ENCODE peak calls at places on chromosome 14, in seven cellular contexts. U, T, F, W, O, X and J are unnamed samples.

GRCh38 chr14:79093542-79093941 is 923.4 kb downstream of the NRXN3 start:
- DNase-seq in F (no peak), T (peak), W (no peak), X (no peak), U (no peak), O (no peak), J (no peak)

GRCh38 chr14:81450100-81450531 is 50.0 kb upstream of the STON2 start:
- DNase-seq in T (no peak), U (no peak), O (no peak), F (no peak), X (no peak), W (no peak), J (peak)

GRCh38 chr14:70188608-70189540 is at the start of gene SLC8A3:
- DNase-seq in O (no peak), T (peak), U (no peak), W (peak), X (peak), F (peak), J (peak)

GRCh38 chr14:36941783-36942521 is 230.5 kb downstream of the SLC25A21 start:
- DNase-seq in W (peak), O (peak), U (peak), T (peak), F (peak), X (peak), J (peak)

GRCh38 chr14:106436310-106436905 is 910.0 kb downstream of the TMEM121 start:
- DNase-seq in X (no peak), O (no peak), W (no peak), U (peak), T (no peak), F (peak), J (no peak)

GRCh38 chr14:90777830-90778467 is 38.3 kb downstream of the TTC7B start:
- DNase-seq in T (no peak), X (no peak), U (no peak), W (no peak), O (no peak), F (no peak), J (no peak)

GRCh38 chr14:58815781-58816297 is 178.1 kb downstream of the DACT1 start:
- DNase-seq in W (no peak), F (no peak), T (peak), X (no peak), U (no peak), O (no peak), J (no peak)

GRCh38 chr14:102924632-102925588 is 2.4 kb downstream of the AMN start:
- DNase-seq in U (no peak), F (no peak), X (no peak), W (no peak), O (no peak), T (no peak), J (no peak)

GRCh38 chr14:54844479-54844878 is 58.1 kb downstream of the GCH1 start:
- DNase-seq in F (no peak), O (no peak), U (no peak), T (no peak), X (peak), W (no peak), J (no peak)

GRCh38 chr14:67892466-67893120 is 73.0 kb downstream of the RAD51B start:
- DNase-seq in U (no peak), T (no peak), W (no peak), O (no peak), F (no peak), X (peak), J (no peak)

GRCh38 chr14:95953111-95953724 is 76.6 kb downstream of the TUNAR start:
- DNase-seq in F (no peak), X (peak), T (no peak), W (no peak), U (peak), O (no peak), J (peak)

GRCh38 chr14:38150075-38150474 is 57.6 kb upstream of the SSTR1 start:
- DNase-seq in O (no peak), T (no peak), U (no peak), F (no peak), W (no peak), X (no peak), J (peak)

GRCh38 chr14:74368026-74368425 is 19.8 kb downstream of the VRTN start:
- DNase-seq in T (no peak), O (no peak), F (no peak), W (no peak), U (no peak), X (no peak), J (no peak)

GRCh38 chr14:92726135-92726932 is 22.1 kb downstream of the LGMN start:
- DNase-seq in U (no peak), X (peak), W (peak), O (peak), F (peak), T (no peak), J (peak)

GRCh38 chr14:104168603-104169002 is 30.2 kb downstream of the KIF26A start:
- DNase-seq in O (no peak), T (peak), W (no peak), U (no peak), F (no peak), X (no peak), J (no peak)

GRCh38 chr14:104171948-104172347 is 33.6 kb downstream of the KIF26A start:
- DNase-seq in U (no peak), X (no peak), T (no peak), O (no peak), F (no peak), W (peak), J (no peak)

GRCh38 chr14:104169005-104169764 is 30.8 kb downstream of the KIF26A start:
- DNase-seq in T (no peak), U (no peak), W (no peak), X (no peak), O (no peak), F (no peak), J (no peak)

GRCh38 chr14:104171029-104171697 is 32.8 kb downstream of the KIF26A start:
- DNase-seq in X (peak), T (no peak), W (peak), O (peak), F (no peak), U (no peak), J (no peak)

DNA sequence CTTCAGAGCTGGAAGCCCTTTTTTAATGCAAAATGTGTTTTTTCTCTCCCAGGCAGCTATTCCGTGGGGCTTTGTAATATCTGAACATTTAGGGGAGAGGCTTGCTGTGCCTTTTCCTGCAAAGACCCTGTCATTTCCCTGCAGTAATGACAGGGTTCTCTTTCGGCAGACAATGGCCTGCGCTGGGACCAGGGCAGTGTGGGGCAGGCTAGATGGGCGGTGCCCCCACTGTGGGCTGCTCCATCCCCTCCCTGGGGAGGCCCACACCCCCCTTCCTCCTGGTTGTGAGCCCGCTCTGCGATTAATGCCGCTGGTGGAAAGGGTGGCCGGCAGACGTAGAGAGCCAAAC is 31.4 kb downstream of the KIF26A start:
- DNase-seq in W (no peak), U (no peak), T (no peak), F (no peak), O (no peak), X (no peak), J (no peak)
- H3K4me2 ChIP-seq in W (no peak), U (no peak), T (no peak), F (no peak), O (no peak), X (no peak), J (no peak)

DNA sequence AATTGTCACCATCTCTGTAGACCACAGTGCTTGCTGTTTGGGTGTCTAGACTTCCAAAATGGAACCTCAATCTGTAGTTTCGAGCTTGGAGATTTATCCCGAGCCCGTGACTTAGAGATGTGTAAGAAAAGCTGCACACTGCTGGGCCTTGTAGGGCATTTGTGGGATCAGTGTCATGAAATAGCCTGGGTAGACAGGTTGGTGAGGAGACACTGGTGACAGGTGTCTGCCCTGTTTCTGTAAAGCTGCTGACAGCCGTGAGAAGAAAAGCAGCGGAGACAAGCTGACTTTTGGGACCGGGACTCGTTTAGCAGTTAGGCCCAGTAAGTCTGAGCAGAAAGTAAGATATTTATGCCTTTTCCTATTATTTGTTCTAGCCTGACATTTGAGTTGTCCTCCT is 95.9 kb downstream of the DAD1 start:
- DNase-seq in U (no peak), T (no peak), X (no peak), W (no peak), F (no peak), O (no peak), J (no peak)
- H3K4me2 ChIP-seq in U (peak), T (no peak), X (no peak), W (no peak), F (no peak), O (no peak), J (no peak)

GRCh38 chr14:94158239-94158888 is 15.8 kb upstream of the PPP4R4 start:
- DNase-seq in W (peak), T (no peak), U (no peak), X (no peak), O (no peak), F (no peak), J (no peak)
- H3K4me2 ChIP-seq in W (no peak), T (no peak), U (no peak), X (no peak), O (no peak), F (no peak), J (no peak)

DNA sequence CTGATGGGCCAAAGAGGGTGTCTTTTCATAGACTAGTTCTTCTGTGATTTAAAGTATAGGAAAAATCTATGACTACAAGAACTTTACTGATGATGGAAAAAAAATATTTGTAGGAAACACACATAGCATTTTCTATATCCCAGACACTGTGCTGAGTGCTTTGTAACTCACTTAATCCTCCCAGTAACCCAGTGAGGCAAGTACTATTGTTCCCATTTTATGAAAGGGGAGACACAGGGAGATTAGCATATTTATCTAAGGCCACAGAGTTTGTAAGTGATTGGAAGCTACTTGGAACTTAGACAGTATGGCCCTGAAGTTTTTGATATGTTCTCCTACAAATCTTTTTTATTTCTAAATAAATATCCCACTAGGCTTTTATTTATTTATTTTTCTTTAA is 19.9 kb downstream of the PRPF39 start:
- DNase-seq in X (no peak), O (no peak), U (no peak), T (no peak), F (no peak), W (no peak), J (no peak)
- H3K4me2 ChIP-seq in X (no peak), O (no peak), U (no peak), T (no peak), F (no peak), W (no peak), J (no peak)

DNA sequence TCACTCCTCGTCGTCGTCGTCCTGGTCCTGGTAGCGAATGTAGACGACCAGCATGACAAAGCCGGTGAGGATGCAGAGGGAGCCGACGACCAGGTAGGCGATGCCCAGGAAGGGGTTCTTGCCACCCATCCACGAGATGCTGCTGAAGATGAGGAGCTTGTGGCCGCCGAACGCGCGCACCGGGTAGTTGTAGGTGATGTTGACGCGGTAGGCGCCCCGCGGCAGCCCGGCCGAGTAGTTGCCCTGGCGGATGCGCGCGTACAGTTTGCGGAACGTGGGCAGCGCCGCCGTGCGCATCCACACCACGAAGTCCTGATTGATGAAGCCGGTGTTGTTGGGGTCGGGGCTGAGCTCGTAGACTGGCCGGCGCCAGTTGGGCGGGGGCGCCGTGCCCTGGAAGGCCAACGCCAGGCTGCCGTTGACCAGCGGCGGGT is 1.0 kb downstream of the TMEM30B start:
- DNase-seq in F (no peak), U (no peak), W (no peak), X (no peak), O (peak), T (peak), J (no peak)
- H3K4me2 ChIP-seq in F (peak), U (no peak), W (peak), X (peak), O (peak), T (no peak), J (peak)

GRCh38 chr14:100533647-100534485 is 53.4 kb downstream of the BEGAIN start:
- DNase-seq in X (no peak), U (no peak), W (no peak), T (peak), F (no peak), O (no peak), J (peak)
- H3K4me2 ChIP-seq in X (no peak), U (no peak), W (peak), T (no peak), F (no peak), O (no peak), J (no peak)

DNA sequence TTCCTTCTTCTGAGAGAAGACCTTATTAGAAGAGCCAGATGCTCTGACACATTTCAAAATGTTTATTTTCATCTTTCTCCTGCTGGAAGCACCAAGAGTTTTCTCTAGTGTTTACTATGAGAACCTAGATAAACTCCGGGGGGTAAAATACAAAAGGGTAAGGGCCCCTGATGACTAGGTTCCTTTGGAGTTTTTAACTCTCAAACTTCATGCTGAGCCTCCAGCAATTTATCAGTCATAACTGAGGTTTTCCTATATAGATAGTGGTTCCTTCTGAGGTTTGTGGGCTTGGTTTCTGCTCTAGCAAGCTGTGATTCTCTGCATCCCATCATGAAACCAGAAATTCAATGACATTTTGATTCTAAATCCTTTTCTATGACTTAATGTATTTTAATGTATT is 210.9 kb downstream of the LRFN5 start:
- DNase-seq in T (no peak), W (no peak), O (no peak), F (no peak), X (no peak), U (no peak), J (peak)
- H3K4me2 ChIP-seq in T (no peak), W (no peak), O (no peak), F (no peak), X (no peak), U (no peak), J (no peak)

GRCh38 chr14:56816575-56817391 is 6.5 kb upstream of the OTX2 start:
- DNase-seq in W (peak), O (no peak), F (no peak), T (no peak), X (no peak), U (no peak), J (no peak)

GRCh38 chr14:56813143-56813551 is 2.9 kb upstream of the OTX2 start:
- DNase-seq in O (no peak), F (no peak), T (no peak), U (no peak), X (no peak), W (no peak), J (no peak)

GRCh38 chr14:56817396-56817921 is 7.2 kb upstream of the OTX2 start:
- DNase-seq in T (no peak), X (no peak), U (no peak), O (no peak), F (no peak), W (no peak), J (no peak)

GRCh38 chr14:56814468-56815074 is 4.3 kb upstream of the OTX2 start:
- DNase-seq in F (no peak), W (no peak), X (no peak), T (no peak), O (no peak), U (no peak), J (no peak)

DNA sequence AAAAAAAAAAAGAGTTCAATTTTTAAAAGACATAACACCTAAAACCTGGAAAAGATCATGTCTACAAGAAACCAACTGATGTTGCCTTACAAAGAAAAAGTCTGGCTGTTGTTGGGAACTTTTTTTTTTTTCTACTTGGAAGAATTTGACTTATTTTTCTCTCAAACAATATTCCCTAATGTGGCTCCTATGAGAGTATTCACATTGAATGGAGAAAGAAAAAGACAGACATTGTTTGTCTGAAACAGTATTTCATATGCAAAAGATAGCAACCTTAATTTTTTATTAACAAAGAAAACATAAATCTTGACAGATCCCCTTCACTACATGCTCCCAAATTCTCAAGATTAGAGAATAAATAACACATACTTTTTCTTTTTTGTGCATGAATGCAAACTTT is 5.0 kb upstream of the OTX2 start:
- DNase-seq in O (no peak), F (no peak), X (no peak), U (no peak), W (no peak), T (no peak), J (no peak)
- H3K4me2 ChIP-seq in O (no peak), F (no peak), X (no peak), U (no peak), W (no peak), T (no peak), J (no peak)

GRCh38 chr14:24190416-24190815 is 1.8 kb upstream of the IPO4 start:
- DNase-seq in X (no peak), T (no peak), W (no peak), F (no peak), U (no peak), O (no peak), J (no peak)
- H3K4me2 ChIP-seq in X (no peak), T (no peak), W (no peak), F (no peak), U (no peak), O (no peak), J (no peak)

DNA sequence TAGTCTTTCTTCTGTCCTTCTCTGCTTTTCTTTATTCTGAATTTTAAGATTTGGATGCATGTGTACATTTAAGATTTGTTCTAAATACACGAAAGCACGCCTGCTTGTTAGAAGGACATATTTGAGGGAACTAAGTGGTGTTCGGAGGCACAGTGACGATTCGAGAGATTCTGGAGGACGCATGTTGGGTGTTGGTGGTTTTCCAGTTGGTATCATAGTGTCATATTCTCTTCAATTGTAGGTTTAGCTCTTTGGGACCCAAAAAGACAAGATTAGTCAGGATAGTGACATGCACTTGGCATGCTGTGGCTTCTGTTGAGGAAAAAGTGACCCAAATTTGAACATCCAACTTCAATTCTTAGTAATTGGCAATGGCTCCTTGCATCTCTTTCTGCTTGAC is 30.1 kb downstream of the PRKCH start:
- DNase-seq in U (no peak), T (no peak), W (no peak), O (no peak), X (no peak), F (no peak), J (no peak)
- H3K4me2 ChIP-seq in U (no peak), T (no peak), W (no peak), O (no peak), X (no peak), F (no peak), J (no peak)